ENCODE peak calls at places on chromosomes 2 and 18, in nine cellular contexts. A is mammary epithelial cell; H is progenitor cell of endocrine pancreas; F is HFFc6; M is non-pigmented ciliary epithelial cell; E is H54; Q is AG08396; P is WTC11; G is CD4-positive, CD25-positive, alpha-beta regulatory T cell. N is an unnamed sample.

GRCh38 chr2:88810017-88810416 is 118.5 kb downstream of the RPIA start:
- DNase-seq in M (no peak), A (no peak), P (no peak), E (no peak), G (no peak), H (no peak), Q (no peak), F (no peak), N (no peak)

GRCh38 chr2:72917138-72917874 is at the start of gene EMX1:
- DNase-seq in M (no peak), P (peak), F (no peak), G (peak), A (peak), H (peak), Q (no peak), E (no peak), N (no peak)

GRCh38 chr2:239181601-239182471 is 219.0 kb downstream of the HDAC4 start:
- DNase-seq in H (no peak), F (no peak), Q (no peak), P (no peak), M (no peak), A (no peak), E (no peak), G (no peak), N (no peak)

GRCh38 chr2:61928816-61929471 is 23.5 kb downstream of the COMMD1 start:
- DNase-seq in M (peak), P (no peak), F (peak), H (no peak), G (no peak), Q (no peak), E (no peak), A (no peak), N (no peak)

GRCh38 chr18:13134551-13135401 is 83.8 kb upstream of the LDLRAD4 start:
- DNase-seq in P (no peak), A (no peak), Q (no peak), E (no peak), G (no peak), H (no peak), F (no peak), M (no peak), N (no peak)

GRCh38 chr2:7083580-7084509 is 166.6 kb downstream of the RNF144A start:
- DNase-seq in F (peak), M (no peak), H (no peak), P (peak), G (no peak), E (no peak), A (peak), Q (peak), N (no peak)

GRCh38 chr2:47890711-47891368 is 15.5 kb downstream of the FBXO11 start:
- DNase-seq in Q (no peak), M (peak), P (no peak), F (no peak), E (no peak), H (no peak), A (no peak), G (no peak), N (no peak)

GRCh38 chr2:86223098-86223681 is 23.9 kb downstream of the MRPL35 start:
- DNase-seq in Q (peak), M (peak), G (no peak), H (no peak), A (no peak), F (peak), E (peak), P (no peak), N (no peak)

GRCh38 chr2:147288131-147288530 is 556.7 kb upstream of the ACVR2A start:
- DNase-seq in H (no peak), Q (no peak), M (no peak), F (no peak), P (no peak), A (peak), G (peak), E (no peak), N (no peak)

GRCh38 chr18:58669731-58670379 is 1.4 kb upstream of the MALT1 start:
- DNase-seq in F (peak), H (no peak), Q (no peak), M (no peak), E (peak), A (peak), P (no peak), G (no peak), N (peak)

GRCh38 chr2:28406276-28407096 is 13.8 kb downstream of the FOSL2 start:
- DNase-seq in E (peak), Q (no peak), P (no peak), G (no peak), A (peak), H (no peak), F (no peak), M (no peak), N (no peak)

GRCh38 chr2:68726608-68727367 is 7.8 kb upstream of the ARHGAP25 start:
- DNase-seq in M (no peak), H (no peak), G (peak), A (peak), Q (no peak), P (no peak), F (no peak), E (no peak), N (no peak)

GRCh38 chr18:8730080-8730827 is 24.9 kb downstream of the MTCL1 start:
- DNase-seq in Q (peak), M (peak), H (no peak), E (peak), P (no peak), G (no peak), A (no peak), F (no peak), N (peak)

GRCh38 chr2:161134547-161135518 is 25.4 kb upstream of the TANK start:
- DNase-seq in Q (no peak), F (no peak), M (no peak), A (no peak), H (no peak), E (peak), P (peak), G (no peak), N (peak)